ENCODE peak calls at places on chromosomes 2 and 18, in seven cellular contexts. H is HCT116, K is K562, V is A549, F is HepG2, N is H1, A is GM12878. U is an unnamed sample.
A peak's percentile ranks its signal among the peaks of the same experiment; 100 is the strongest.

GRCh38 chr18:12086249-12086648 is 7.4 kb upstream of the ANKRD62 start:
- DNase-seq in H (no peak), K (no peak), V (no peak), F (no peak), N (no peak), A (no peak), U (no peak)

GRCh38 chr18:58862851-58863538 is 1.7 kb upstream of the ZNF532 start:
- DNase-seq in H (peak; percentile 6), K (no peak), V (peak; percentile 25), F (no peak), N (peak; percentile 64), A (no peak), U (peak; percentile 55)

GRCh38 chr2:100142393-100142792 is at the start of gene AFF3:
- DNase-seq in H (no peak), K (no peak), V (no peak), F (no peak), N (no peak), A (peak; percentile 56), U (no peak)

GRCh38 chr2:198756166-198756565 is 701.6 kb downstream of the SATB2 start:
- DNase-seq in H (no peak), K (no peak), V (no peak), F (no peak), N (no peak), A (no peak), U (no peak)

GRCh38 chr2:128300621-128301020 is 18.0 kb downstream of the HS6ST1 start:
- DNase-seq in H (no peak), K (no peak), V (no peak), F (no peak), N (no peak), A (no peak), U (no peak)

GRCh38 chr2:74077636-74078035 is 70.1 kb downstream of the BOLA3 start:
- DNase-seq in H (no peak), K (peak; percentile 52), V (no peak), F (no peak), N (no peak), A (no peak), U (no peak)

GRCh38 chr18:45339819-45340550 is 275.3 kb upstream of the SLC14A2 start:
- DNase-seq in H (no peak), K (no peak), V (no peak), F (no peak), N (no peak), A (no peak), U (no peak)

GRCh38 chr2:14427982-14428567 is 204.4 kb upstream of the LRATD1 start:
- DNase-seq in H (no peak), K (no peak), V (no peak), F (no peak), N (no peak), A (no peak), U (no peak)

GRCh38 chr2:129180124-129180716 is 799.2 kb upstream of the RAB6C start:
- DNase-seq in H (no peak), K (no peak), V (no peak), F (no peak), N (no peak), A (no peak), U (no peak)

GRCh38 chr2:58834404-58834803 is 593.3 kb upstream of the FANCL start:
- DNase-seq in H (no peak), K (peak; percentile 32), V (no peak), F (peak; percentile 4), N (peak; percentile 77), A (no peak), U (peak; percentile 16)

GRCh38 chr2:210303498-210303897 is 11.5 kb downstream of the MYL1 start:
- DNase-seq in H (no peak), K (no peak), V (no peak), F (no peak), N (no peak), A (no peak), U (no peak)

GRCh38 chr18:61896767-61897166 is 4.0 kb upstream of the RNF152 start:
- DNase-seq in H (no peak), K (no peak), V (no peak), F (no peak), N (no peak), A (no peak), U (peak; percentile 64)

GRCh38 chr2:153823880-153824279 is 47.8 kb upstream of the GALNT13 start:
- DNase-seq in H (no peak), K (no peak), V (no peak), F (no peak), N (no peak), A (no peak), U (no peak)

GRCh38 chr18:22394428-22394827 is 23.3 kb downstream of the CTAGE1 start:
- DNase-seq in H (no peak), K (no peak), V (no peak), F (no peak), N (no peak), A (no peak), U (no peak)

GRCh38 chr2:169039702-169040101 is 8.6 kb upstream of the ABCB11 start:
- DNase-seq in H (no peak), K (no peak), V (no peak), F (no peak), N (no peak), A (no peak), U (no peak)

GRCh38 chr2:163878718-163879117 is 142.9 kb upstream of the FIGN start:
- DNase-seq in H (peak; percentile 12), K (peak; percentile 25), V (no peak), F (peak; percentile 59), N (peak; percentile 71), A (no peak), U (peak; percentile 28)

GRCh38 chr2:234623521-234623991 is 126.7 kb upstream of the ARL4C start:
- DNase-seq in H (no peak), K (no peak), V (no peak), F (no peak), N (no peak), A (no peak), U (no peak)

GRCh38 chr2:160390544-160391258 is 102.9 kb downstream of the RBMS1 start:
- DNase-seq in H (no peak), K (no peak), V (no peak), F (no peak), N (no peak), A (no peak), U (no peak)

GRCh38 chr2:72994282-72994990 is 77.1 kb downstream of the SFXN5 start:
- DNase-seq in H (no peak), K (no peak), V (no peak), F (no peak), N (peak; percentile 41), A (no peak), U (no peak)
- TF ChIP-seq MAX in H (no peak), K (no peak), V (no peak), F (no peak), N (no peak), A (no peak), U (no peak)

DNA sequence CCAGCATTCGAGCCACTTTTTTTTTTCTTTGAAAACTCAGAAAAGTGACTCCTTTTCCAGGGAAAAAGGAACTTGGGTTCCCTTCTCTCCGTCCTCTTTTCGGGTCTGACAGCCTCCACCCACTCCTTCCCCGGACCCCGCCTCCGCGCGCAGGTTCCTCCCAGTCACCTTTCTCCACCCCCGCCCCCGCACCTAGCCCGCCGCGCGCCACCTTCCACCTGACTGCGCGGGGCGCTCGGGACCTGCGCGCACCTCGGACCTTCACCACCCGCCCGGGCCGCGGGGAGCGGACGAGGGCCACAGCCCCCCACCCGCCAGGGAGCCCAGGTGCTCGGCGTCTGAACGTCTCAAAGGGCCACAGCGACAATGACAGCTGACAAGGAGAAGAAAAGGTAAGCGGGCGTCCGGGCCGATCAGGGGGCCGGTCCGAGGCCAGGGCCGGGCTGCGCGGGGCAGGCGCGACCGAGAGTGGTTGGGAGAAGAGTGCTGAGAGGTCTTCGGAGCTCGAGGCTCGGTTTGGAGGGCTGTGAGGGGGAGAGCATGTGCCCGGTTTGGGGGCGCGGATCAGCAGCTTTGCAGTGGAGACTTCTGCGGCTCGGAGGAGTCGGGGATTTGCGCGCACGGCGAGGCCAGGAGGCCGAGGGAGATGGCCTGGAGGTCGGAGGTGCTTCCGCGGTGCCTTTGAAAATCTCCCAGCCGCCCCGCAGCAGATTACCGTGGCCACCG is 502 bp downstream of the EPAS1 start:
- DNase-seq in H (no peak), K (peak; percentile 87), V (peak; percentile 78), F (peak; percentile 59), N (peak; percentile 81), A (no peak), U (no peak)
- TF ChIP-seq POLR2A in H (peak; percentile 19), K (no peak), V (no peak), F (no peak), N (no peak), A (no peak), U (no peak)

DNA sequence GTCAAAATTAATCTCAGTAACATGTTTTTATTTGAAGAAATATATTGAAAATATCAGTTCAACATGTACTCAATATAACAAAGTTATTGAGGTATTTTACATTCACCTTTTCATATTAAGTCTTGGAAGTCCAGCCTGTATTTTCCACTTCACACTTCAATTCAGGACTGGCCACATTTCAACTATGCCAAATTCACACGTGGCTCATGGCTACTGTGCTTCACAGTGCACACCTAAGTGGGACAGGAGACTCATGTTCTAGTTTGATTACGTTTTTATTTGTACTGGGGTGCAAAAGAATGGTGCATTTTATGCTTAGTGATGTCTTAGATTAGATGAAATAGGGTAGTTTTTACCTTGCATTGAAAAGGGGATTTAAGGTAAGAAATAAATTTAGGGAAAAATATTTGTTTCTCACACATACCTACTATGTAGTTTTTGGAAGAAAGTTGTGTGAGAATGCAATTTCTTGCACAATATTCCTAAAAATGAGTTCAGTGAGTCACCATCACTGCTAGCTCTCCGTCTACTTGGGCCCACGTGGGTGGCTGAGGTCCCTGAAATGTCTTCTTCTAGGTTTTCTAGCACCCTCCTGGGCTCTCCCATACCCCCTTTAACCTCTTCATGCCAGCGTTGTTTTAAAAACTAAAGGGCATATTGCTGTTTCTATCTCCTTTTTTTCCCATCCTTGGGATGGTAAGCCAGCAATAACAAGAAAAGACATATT is 87.0 kb downstream of the ST6GAL2 start:
- DNase-seq in H (no peak), K (no peak), V (no peak), F (no peak), N (no peak), A (no peak), U (no peak)
- H3K27ac ChIP-seq in H (no peak overlapping the region), K (no peak overlapping the region), V (no peak overlapping the region), F (no peak overlapping the region), N (no peak overlapping the region), A (no peak overlapping the region), U (no peak overlapping the region)

GRCh38 chr2:232652505-232652851 is 19.1 kb downstream of the EFHD1 start:
- DNase-seq in H (no peak), K (no peak), V (no peak), F (no peak), N (no peak), A (no peak), U (no peak)
- TF ChIP-seq MAX in H (no peak), K (no peak), V (no peak), F (no peak), N (no peak), A (no peak), U (no peak)

GRCh38 chr2:96251721-96252292 is 14.0 kb downstream of the TMEM127 start:
- DNase-seq in H (peak; percentile 61), K (no peak), V (peak; percentile 30), F (peak; percentile 84), N (no peak), A (no peak), U (peak; percentile 96)
- TF ChIP-seq POLR2A in H (no peak), K (no peak), V (no peak), F (no peak), N (no peak), A (no peak), U (peak; percentile 27)

GRCh38 chr2:61179701-61180639 is 18.0 kb downstream of the C2orf74 start:
- DNase-seq in H (no peak), K (no peak), V (no peak), F (no peak), N (no peak), A (no peak), U (peak; percentile 51)
- H3K27ac ChIP-seq in H (no peak overlapping the region), K (no peak overlapping the region), V (peak overlapping the region; percentile 95), F (peak overlapping the region; percentile 9), N (no peak overlapping the region), A (no peak overlapping the region), U (no peak overlapping the region)

U was measured in endothelial cell of umbilical vein.